ENCODE peak calls at places on chromosomes 7 and 10, in six cellular contexts. T, Q, I, S, P and C are unnamed samples.

GRCh38 chr10:121302541-121303180 is 295.6 kb downstream of the FGFR2 start:
- DNase-seq in T (no peak), Q (no peak), I (no peak), S (no peak), P (no peak), C (no peak)

GRCh38 chr7:44333971-44334733 is 8.8 kb upstream of the CAMK2B start:
- DNase-seq in T (no peak), Q (no peak), I (no peak), S (no peak), P (no peak), C (no peak)

GRCh38 chr7:909358-910329 is 33.3 kb downstream of the GET4 start:
- DNase-seq in T (peak; percentile 75), Q (peak; percentile 87), I (peak; percentile 42), S (peak; percentile 70), P (no peak), C (no peak)

GRCh38 chr7:69656890-69657289 is 58.6 kb downstream of the AUTS2 start:
- DNase-seq in T (no peak), Q (no peak), I (no peak), S (no peak), P (no peak), C (peak; percentile 47)

GRCh38 chr7:141563956-141564623 is 12.9 kb downstream of the AGK start:
- DNase-seq in T (no peak), Q (no peak), I (peak; percentile 6), S (no peak), P (no peak), C (no peak)

GRCh38 chr7:122300607-122301079 is 3.9 kb downstream of the FEZF1 start:
- DNase-seq in T (no peak), Q (no peak), I (no peak), S (no peak), P (no peak), C (no peak)

GRCh38 chr10:97764519-97764931 is 7.3 kb downstream of the SFRP5 start:
- DNase-seq in T (no peak), Q (no peak), I (no peak), S (no peak), P (no peak), C (no peak)

GRCh38 chr10:49036638-49037037 is 78.7 kb downstream of the VSTM4 start:
- DNase-seq in T (no peak), Q (no peak), I (no peak), S (no peak), P (no peak), C (no peak)

GRCh38 chr10:58457761-58458616 is 54.7 kb upstream of the BICC1 start:
- DNase-seq in T (peak; percentile 30), Q (peak; percentile 43), I (no peak), S (peak; percentile 41), P (no peak), C (no peak)

GRCh38 chr7:33743594-33743993 is 161.7 kb upstream of the BMPER start:
- DNase-seq in T (no peak), Q (no peak), I (no peak), S (no peak), P (no peak), C (no peak)

GRCh38 chr10:32256613-32257437 is 90.1 kb downstream of the EPC1 start:
- DNase-seq in T (peak; percentile 76), Q (peak; percentile 73), I (peak; percentile 47), S (peak; percentile 65), P (peak; percentile 77), C (peak; percentile 25)

GRCh38 chr10:96690755-96691730 is 29.3 kb downstream of the PIK3AP1 start:
- DNase-seq in T (no peak), Q (no peak), I (no peak), S (no peak), P (no peak), C (no peak)

GRCh38 chr10:97067716-97068391 is 117.9 kb downstream of the SLIT1 start:
- DNase-seq in T (no peak), Q (no peak), I (peak; percentile 26), S (no peak), P (peak; percentile 42), C (no peak)

GRCh38 chr10:21687994-21688301 is 153.9 kb downstream of the MLLT10 start:
- DNase-seq in T (no peak), Q (no peak), I (no peak), S (no peak), P (no peak), C (no peak)

GRCh38 chr7:158246960-158247673 is 340.5 kb downstream of the PTPRN2 start:
- DNase-seq in T (no peak), Q (no peak), I (no peak), S (no peak), P (no peak), C (no peak)
- H3K9me3 ChIP-seq in T (no peaks in the 10 kb centered on the region), Q (no peaks in the 10 kb centered on the region), I (peaks cover 2% of the 10 kb centered on the region), S (peaks cover 14% of the 10 kb centered on the region), P (no peaks in the 10 kb centered on the region), C (no peaks in the 10 kb centered on the region)

DNA sequence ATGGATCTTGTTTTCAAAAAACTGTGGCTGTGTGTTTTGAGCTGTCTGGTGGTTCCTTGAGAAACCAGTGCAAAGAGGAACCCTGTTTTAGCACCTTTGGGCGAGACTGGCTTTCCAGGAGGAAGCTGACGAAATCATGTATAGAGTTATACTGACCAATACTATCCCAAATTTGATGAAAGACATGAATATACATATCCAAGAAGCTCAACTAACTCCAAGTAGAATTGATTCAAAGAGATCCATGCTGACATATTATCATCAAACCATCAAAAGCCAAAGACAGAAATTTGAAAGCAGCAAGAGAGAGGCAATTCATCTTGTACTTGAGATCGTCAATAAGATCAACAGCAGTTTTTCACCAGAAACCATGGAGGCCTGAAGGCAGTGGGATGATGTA is 610.7 kb downstream of the DNAJB6 start:
- DNase-seq in T (no peak), Q (no peak), I (no peak), S (no peak), P (no peak), C (no peak)
- H3K9me3 ChIP-seq in T (peaks cover 6% of the 10 kb centered on the region), Q (no peaks in the 10 kb centered on the region), I (peaks cover 15% of the 10 kb centered on the region), S (peaks cover 24% of the 10 kb centered on the region), P (no peaks in the 10 kb centered on the region), C (peaks cover 3% of the 10 kb centered on the region)

GRCh38 chr7:157990226-157990877 is 597.3 kb downstream of the PTPRN2 start:
- DNase-seq in T (no peak), Q (no peak), I (no peak), S (no peak), P (no peak), C (no peak)
- H3K9me3 ChIP-seq in T (no peaks in the 10 kb centered on the region), Q (no peaks in the 10 kb centered on the region), I (no peaks in the 10 kb centered on the region), S (no peaks in the 10 kb centered on the region), P (no peaks in the 10 kb centered on the region), C (no peaks in the 10 kb centered on the region)

GRCh38 chr7:138429577-138430250 is 30.3 kb upstream of the TRIM24 start:
- DNase-seq in T (no peak), Q (no peak), I (peak; percentile 14), S (no peak), P (no peak), C (no peak)
- H3K9me3 ChIP-seq in T (peaks cover 37% of the 10 kb centered on the region), Q (no peaks in the 10 kb centered on the region), I (peaks cover 31% of the 10 kb centered on the region), S (peaks cover 15% of the 10 kb centered on the region), P (peaks cover 12% of the 10 kb centered on the region), C (peaks cover 20% of the 10 kb centered on the region)

GRCh38 chr7:56686276-56686859 is 445.9 kb downstream of the ZNF479 start:
- DNase-seq in T (no peak), Q (no peak), I (no peak), S (no peak), P (no peak), C (no peak)
- H3K9me3 ChIP-seq in T (peaks cover 42% of the 10 kb centered on the region), Q (no peaks in the 10 kb centered on the region), I (peaks cover 25% of the 10 kb centered on the region), S (peaks cover 11% of the 10 kb centered on the region), P (peaks cover 7% of the 10 kb centered on the region), C (peaks cover 5% of the 10 kb centered on the region)

DNA sequence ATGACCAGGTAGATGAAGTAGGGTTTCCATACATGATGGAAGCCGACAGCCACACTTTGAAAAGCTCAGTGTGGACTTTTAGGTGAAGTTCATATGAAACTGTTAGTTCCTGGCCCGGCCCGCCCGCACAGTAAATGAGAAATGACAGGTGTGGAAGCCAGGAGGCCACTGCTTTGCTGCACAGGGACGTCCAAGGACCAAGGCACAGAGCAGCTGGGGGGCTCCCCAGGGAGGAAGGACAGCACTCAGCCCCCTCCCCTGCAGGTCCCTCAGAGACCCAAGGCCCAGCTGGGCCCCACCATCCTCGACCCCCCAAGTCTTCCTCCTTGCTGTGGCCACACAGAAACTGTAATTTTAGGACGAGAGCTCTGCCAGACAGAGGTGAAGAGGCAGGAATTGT is 219.2 kb downstream of the PTPRN2 start:
- DNase-seq in T (no peak), Q (no peak), I (no peak), S (no peak), P (no peak), C (no peak)
- H3K9me3 ChIP-seq in T (no peaks in the 10 kb centered on the region), Q (no peaks in the 10 kb centered on the region), I (no peaks in the 10 kb centered on the region), S (peaks cover 4% of the 10 kb centered on the region), P (no peaks in the 10 kb centered on the region), C (no peaks in the 10 kb centered on the region)

GRCh38 chr7:158028290-158028941 is 559.2 kb downstream of the PTPRN2 start:
- DNase-seq in T (peak; percentile 35), Q (peak; percentile 29), I (no peak), S (no peak), P (no peak), C (no peak)

GRCh38 chr7:158024881-158025280 is 562.7 kb downstream of the PTPRN2 start:
- DNase-seq in T (no peak), Q (no peak), I (no peak), S (no peak), P (no peak), C (no peak)

GRCh38 chr7:158027646-158028045 is 560.0 kb downstream of the PTPRN2 start:
- DNase-seq in T (no peak), Q (no peak), I (no peak), S (no peak), P (no peak), C (no peak)

GRCh38 chr7:158025651-158026600 is 561.7 kb downstream of the PTPRN2 start:
- DNase-seq in T (no peak), Q (no peak), I (no peak), S (no peak), P (no peak), C (no peak)

GRCh38 chr7:158026636-158027265 is 560.9 kb downstream of the PTPRN2 start:
- DNase-seq in T (no peak), Q (no peak), I (no peak), S (no peak), P (no peak), C (no peak)
- H3K9me3 ChIP-seq in T (no peaks in the 10 kb centered on the region), Q (no peaks in the 10 kb centered on the region), I (no peaks in the 10 kb centered on the region), S (no peaks in the 10 kb centered on the region), P (no peaks in the 10 kb centered on the region), C (no peaks in the 10 kb centered on the region)

DNA sequence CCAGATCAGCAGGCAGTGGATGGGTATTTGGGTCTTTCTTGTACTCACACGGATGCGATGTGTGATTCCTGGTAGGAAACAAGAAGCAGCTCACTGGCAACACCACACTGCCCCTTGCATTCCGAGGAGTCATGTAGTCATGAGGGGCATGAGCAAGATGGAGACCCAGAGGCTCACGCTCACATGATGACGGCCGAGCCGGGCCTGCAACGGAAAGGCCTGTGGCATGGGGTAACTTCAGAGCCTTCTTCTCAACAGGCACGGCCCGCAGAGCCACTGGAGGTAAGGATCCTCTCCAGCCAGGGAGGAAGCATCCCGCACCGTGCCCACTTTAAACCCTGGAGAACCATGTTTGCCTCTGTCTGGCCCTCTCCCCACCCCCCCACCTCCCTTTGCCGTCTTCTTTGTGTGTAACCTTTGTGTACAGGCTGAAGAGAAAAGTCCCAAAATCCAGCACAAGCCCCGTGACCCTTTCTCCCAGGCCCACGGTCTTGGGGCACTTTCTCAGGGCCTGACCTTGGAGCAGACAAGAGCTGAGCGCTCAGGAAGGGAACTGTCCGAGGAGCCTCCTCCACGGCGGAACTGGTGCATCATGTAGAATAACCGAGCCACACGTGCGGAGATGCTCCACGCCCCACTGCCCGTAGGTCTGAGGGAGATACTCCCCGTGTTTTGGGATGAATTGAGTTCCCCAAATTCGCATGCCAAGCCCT is 516.4 kb downstream of the DNAJB6 start:
- DNase-seq in T (no peak), Q (no peak), I (no peak), S (no peak), P (no peak), C (no peak)
- H3K9me3 ChIP-seq in T (no peaks in the 10 kb centered on the region), Q (no peaks in the 10 kb centered on the region), I (no peaks in the 10 kb centered on the region), S (peaks cover 3% of the 10 kb centered on the region), P (no peaks in the 10 kb centered on the region), C (no peaks in the 10 kb centered on the region)